ENCODE peak calls at places on chromosomes 7 and 10, in ten cellular contexts. D is A549; W is heart left ventricle; J is CD8-positive, alpha-beta T cell; U is endothelial cell; L is mammary epithelial cell; X is cardiac muscle cell; Q is dorsolateral prefrontal cortex; G is body of pancreas; Y is left ventricle myocardium inferior. I is an unnamed sample.
A peak's percentile ranks its signal among the peaks of the same experiment; 100 is the strongest.

GRCh38 chr7:26657139-26657753 is 207.1 kb downstream of the SKAP2 start:
- DNase-seq in Q (no peak), D (no peak), G (no peak), X (peak; percentile 27), J (no peak), L (no peak), U (peak; percentile 14), Y (no peak), W (no peak), I (no peak)

GRCh38 chr7:151304856-151305255 is 36.8 kb upstream of the NUB1 start:
- DNase-seq in L (no peak), U (peak; percentile 16), W (no peak), G (no peak), J (no peak), Y (no peak), Q (no peak), D (no peak), X (peak; percentile 6), I (no peak)

GRCh38 chr7:117750612-117751563 is 122.4 kb downstream of the CTTNBP2 start:
- DNase-seq in J (no peak), D (peak; percentile 24), L (no peak), G (no peak), U (no peak), X (peak; percentile 31), Y (no peak), W (no peak), Q (no peak), I (no peak)

GRCh38 chr10:48623009-48623408 is 18.1 kb upstream of the ARHGAP22 start:
- DNase-seq in Y (no peak), G (no peak), Q (no peak), D (no peak), U (no peak), J (no peak), W (no peak), L (no peak), X (no peak), I (no peak)

GRCh38 chr7:70489808-70490207 is 642.1 kb upstream of the GALNT17 start:
- DNase-seq in X (no peak), Y (no peak), L (no peak), J (no peak), U (no peak), Q (no peak), G (peak; percentile 5), W (peak; percentile 32), D (no peak), I (no peak)

GRCh38 chr10:26969145-26969926 is 108.6 kb upstream of the ABI1 start:
- DNase-seq in J (no peak), W (no peak), L (no peak), X (no peak), G (no peak), U (no peak), Q (no peak), D (no peak), Y (no peak), I (no peak)

GRCh38 chr7:140042386-140042670 is 20.4 kb downstream of the PARP12 start:
- DNase-seq in X (no peak), W (no peak), G (no peak), L (no peak), Q (no peak), Y (no peak), J (no peak), U (no peak), D (no peak), I (no peak)

GRCh38 chr7:16670021-16670420 is 24.0 kb downstream of the BZW2 start:
- DNase-seq in U (no peak), D (no peak), G (no peak), Q (no peak), L (no peak), Y (no peak), J (no peak), W (no peak), X (no peak), I (no peak)

GRCh38 chr7:24291271-24291670 is 7.3 kb downstream of the NPY start:
- DNase-seq in W (no peak), D (no peak), Q (no peak), Y (no peak), U (no peak), G (no peak), L (no peak), J (no peak), X (no peak), I (no peak)

GRCh38 chr10:77297370-77297692 is 340.3 kb downstream of the KCNMA1 start:
- DNase-seq in U (no peak), X (no peak), W (no peak), J (no peak), G (no peak), Q (no peak), Y (no peak), L (peak; percentile 48), D (peak; percentile 25), I (no peak)

GRCh38 chr7:2029211-2029905 is 203.4 kb downstream of the MAD1L1 start:
- DNase-seq in Q (no peak), L (no peak), Y (peak; percentile 5), J (no peak), U (no peak), W (peak; percentile 7), X (no peak), G (no peak), D (no peak), I (no peak)

GRCh38 chr7:142243823-142244222 is 14.0 kb downstream of the PRSS58 start:
- DNase-seq in Q (no peak), L (no peak), W (no peak), D (no peak), G (no peak), U (no peak), X (no peak), Y (no peak), J (no peak), I (no peak)

GRCh38 chr7:64528770-64529169 is 34.1 kb downstream of the ZNF680 start:
- DNase-seq in U (no peak), L (no peak), Q (no peak), W (no peak), D (no peak), Y (no peak), X (no peak), J (no peak), G (no peak), I (no peak)

GRCh38 chr7:6705959-6706665 is 635 bp downstream of the ZNF12 start:
- DNase-seq in L (peak; percentile 30), Q (no peak), X (peak; percentile 70), W (peak; percentile 45), Y (no peak), D (peak; percentile 51), G (peak; percentile 38), J (no peak), U (peak; percentile 44), I (peak; percentile 57)

GRCh38 chr7:151046603-151047573 is 1.4 kb upstream of the ASIC3 start:
- DNase-seq in X (no peak), U (no peak), G (no peak), J (no peak), W (no peak), L (no peak), D (no peak), Y (no peak), Q (no peak), I (no peak)

GRCh38 chr10:124026337-124026939 is 67.0 kb downstream of the CHST15 start:
- DNase-seq in Q (no peak), Y (no peak), J (no peak), W (no peak), X (no peak), L (no peak), U (no peak), G (no peak), D (no peak), I (no peak)

GRCh38 chr10:124028700-124029487 is 64.5 kb downstream of the CHST15 start:
- DNase-seq in G (no peak), Q (no peak), X (no peak), J (no peak), W (no peak), Y (no peak), L (no peak), U (no peak), D (no peak), I (no peak)

GRCh38 chr10:124027306-124028050 is 65.9 kb downstream of the CHST15 start:
- DNase-seq in Y (no peak), L (no peak), J (no peak), W (no peak), U (no peak), D (no peak), X (no peak), G (no peak), Q (no peak), I (no peak)

GRCh38 chr10:124025152-124025551 is 68.2 kb downstream of the CHST15 start:
- DNase-seq in Y (no peak), J (no peak), L (no peak), U (no peak), W (no peak), G (no peak), Q (no peak), X (no peak), D (no peak), I (no peak)

GRCh38 chr10:124025638-124026336 is 67.6 kb downstream of the CHST15 start:
- DNase-seq in W (no peak), G (no peak), U (peak; percentile 21), Q (no peak), Y (no peak), D (peak; percentile 38), X (peak; percentile 47), L (no peak), J (no peak), I (no peak)
- TF ChIP-seq CTCF in W (peak; percentile 39), G (no peak), U (no peak), Q (peak; percentile 19), Y (peak; percentile 59), D (peak; percentile 24), X (no peak), L (no peak), J (no peak), I (no peak)

DNA sequence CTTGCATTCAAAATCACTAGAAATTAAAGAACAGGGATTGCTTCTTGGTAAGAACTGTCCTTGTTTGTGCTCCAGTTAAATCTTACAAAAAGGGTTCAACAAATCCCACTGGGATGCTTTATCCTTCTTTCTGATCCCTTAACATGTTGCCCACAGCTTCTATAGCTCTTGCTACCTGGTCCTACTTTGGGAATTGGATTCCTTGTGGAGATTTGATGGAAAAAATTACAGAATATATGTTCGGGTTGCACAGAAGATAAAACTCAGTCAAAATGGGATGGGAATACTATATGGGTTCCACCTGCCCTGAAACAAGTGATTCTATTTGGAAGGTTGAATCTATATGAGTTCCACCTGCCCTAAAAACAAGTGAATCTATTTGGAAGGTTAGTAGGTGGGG is at the start of gene OR2A25:
- DNase-seq in Q (no peak), G (no peak), L (no peak), D (no peak), W (no peak), Y (no peak), X (no peak), U (no peak), J (no peak), I (no peak)
- TF ChIP-seq CTCF in Q (no peak), G (no peak), L (no peak), D (no peak), W (no peak), Y (no peak), X (no peak), U (no peak), J (no peak), I (no peak)

GRCh38 chr10:14758994-14759664 is 15.6 kb downstream of the FAM107B start:
- DNase-seq in D (peak; percentile 32), W (no peak), J (no peak), U (no peak), G (peak; percentile 58), Y (no peak), X (no peak), L (no peak), Q (no peak), I (no peak)
- TF ChIP-seq CTCF in D (peak; percentile 18), W (no peak), J (no peak), U (no peak), G (peak; percentile 18), Y (peak; percentile 20), X (peak; percentile 6), L (no peak), Q (no peak), I (no peak)

GRCh38 chr10:12667006-12667405 is 317.7 kb downstream of the CAMK1D start:
- DNase-seq in W (no peak), Y (no peak), D (no peak), U (no peak), Q (no peak), X (no peak), G (no peak), J (no peak), L (no peak), I (no peak)
- TF ChIP-seq CTCF in W (no peak), Y (no peak), D (no peak), U (no peak), Q (no peak), X (no peak), G (no peak), J (no peak), L (no peak), I (no peak)

I was measured in mesothelial cell of epicardium.